ENCODE peak calls at places on chromosomes 12 and 14, in six cellular contexts. U is uterus, E is adrenal gland, B is NB4, T is tibial nerve, S is lower leg skin. G is an unnamed sample.

GRCh38 chr12:9406564-9407424 is 198.6 kb upstream of the PZP start:
- DNase-seq in U (no peak), E (no peak), B (no peak), T (no peak), S (no peak), G (no peak)

GRCh38 chr12:65339161-65339560 is 60.7 kb downstream of the MSRB3 start:
- DNase-seq in U (no peak), E (no peak), B (no peak), T (no peak), S (no peak), G (no peak)

GRCh38 chr14:93042968-93043940 is 72.5 kb downstream of the ITPK1 start:
- DNase-seq in U (no peak), E (peak; percentile 92), B (no peak), T (no peak), S (peak; percentile 90), G (peak; percentile 92)

GRCh38 chr14:21205678-21206581 is 50.1 kb upstream of the OR5AU1 start:
- DNase-seq in U (no peak), E (no peak), B (no peak), T (no peak), S (no peak), G (no peak)

GRCh38 chr14:61388173-61388975 is 67.0 kb downstream of the PRKCH start:
- DNase-seq in U (no peak), E (no peak), B (no peak), T (no peak), S (no peak), G (no peak)

GRCh38 chr14:99257122-99257672 is 14.8 kb downstream of the BCL11B start:
- DNase-seq in U (no peak), E (no peak), B (no peak), T (no peak), S (no peak), G (no peak)

GRCh38 chr14:50471838-50472465 is 60.4 kb downstream of the MAP4K5 start:
- DNase-seq in U (no peak), E (no peak), B (no peak), T (no peak), S (no peak), G (no peak)

GRCh38 chr12:47097276-47097896 is 17.6 kb upstream of the AMIGO2 start:
- DNase-seq in U (no peak), E (no peak), B (no peak), T (no peak), S (no peak), G (no peak)

GRCh38 chr14:20714593-20715250 is 26.2 kb downstream of the ANG start:
- DNase-seq in U (peak; percentile 33), E (peak; percentile 83), B (peak; percentile 38), T (peak; percentile 84), S (peak; percentile 96), G (peak; percentile 79)

GRCh38 chr12:15732341-15733061 is 56.7 kb downstream of the EPS8 start:
- DNase-seq in U (no peak), E (no peak), B (no peak), T (no peak), S (no peak), G (no peak)

GRCh38 chr12:78863482-78864427 is 819 bp upstream of the SYT1 start:
- DNase-seq in U (peak; percentile 66), E (peak; percentile 23), B (no peak), T (peak; percentile 15), S (peak; percentile 85), G (peak; percentile 38)

GRCh38 chr14:92724516-92725340 is 23.7 kb downstream of the LGMN start:
- DNase-seq in U (no peak), E (peak; percentile 32), B (peak; percentile 61), T (no peak), S (no peak), G (peak; percentile 38)

GRCh38 chr12:104286538-104287482 is 16.7 kb upstream of the EID3 start:
- DNase-seq in U (peak; percentile 93), E (peak; percentile 97), B (peak; percentile 100), T (peak; percentile 95), S (peak; percentile 99), G (peak; percentile 96)

GRCh38 chr12:104290320-104290719 is 13.2 kb upstream of the EID3 start:
- DNase-seq in U (no peak), E (no peak), B (no peak), T (no peak), S (no peak), G (no peak)

GRCh38 chr12:104285740-104286537 is 17.6 kb upstream of the EID3 start:
- DNase-seq in U (no peak), E (no peak), B (no peak), T (no peak), S (no peak), G (peak; percentile 57)

GRCh38 chr12:104290855-104291254 is 12.7 kb upstream of the EID3 start:
- DNase-seq in U (no peak), E (no peak), B (no peak), T (no peak), S (no peak), G (no peak)

DNA sequence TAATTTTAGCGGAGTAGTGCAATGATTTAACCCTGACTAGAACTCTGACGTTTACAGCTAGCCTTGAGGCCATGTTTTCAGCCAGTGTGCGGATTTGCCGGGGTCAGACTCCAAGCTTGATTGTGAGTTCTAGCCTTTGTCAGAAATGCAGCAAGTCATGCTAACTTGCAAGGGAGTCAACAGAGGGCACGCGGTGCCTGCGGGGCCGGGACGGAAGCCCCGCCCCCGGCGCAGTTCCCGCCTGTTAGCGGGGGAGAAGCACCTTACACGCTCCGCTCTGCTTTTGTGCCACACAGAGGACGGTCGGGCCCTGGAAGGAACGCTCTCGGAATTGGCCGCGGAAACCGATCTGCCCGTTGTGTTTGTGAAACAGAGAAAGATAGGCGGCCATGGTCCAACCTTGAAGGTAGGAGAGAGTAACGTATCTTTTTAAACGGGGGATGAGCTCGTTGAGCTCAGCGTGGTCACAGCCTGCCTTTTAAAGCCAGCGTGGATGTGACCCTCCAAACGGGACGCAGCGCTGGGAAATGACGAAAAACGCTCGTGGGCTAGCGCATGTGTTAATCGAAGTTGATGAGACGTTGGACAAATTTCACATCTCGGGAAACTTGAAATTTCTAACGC is 14.8 kb upstream of the EID3 start:
- DNase-seq in U (peak; percentile 81), E (peak; percentile 88), B (peak; percentile 99), T (peak; percentile 61), S (peak; percentile 95), G (peak; percentile 91)
- TF ChIP-seq POLR2A in U (peak; percentile 82), E (peak; percentile 78), B (peak; percentile 79), T (peak; percentile 79), S (no peak), G (peak; percentile 91)

DNA sequence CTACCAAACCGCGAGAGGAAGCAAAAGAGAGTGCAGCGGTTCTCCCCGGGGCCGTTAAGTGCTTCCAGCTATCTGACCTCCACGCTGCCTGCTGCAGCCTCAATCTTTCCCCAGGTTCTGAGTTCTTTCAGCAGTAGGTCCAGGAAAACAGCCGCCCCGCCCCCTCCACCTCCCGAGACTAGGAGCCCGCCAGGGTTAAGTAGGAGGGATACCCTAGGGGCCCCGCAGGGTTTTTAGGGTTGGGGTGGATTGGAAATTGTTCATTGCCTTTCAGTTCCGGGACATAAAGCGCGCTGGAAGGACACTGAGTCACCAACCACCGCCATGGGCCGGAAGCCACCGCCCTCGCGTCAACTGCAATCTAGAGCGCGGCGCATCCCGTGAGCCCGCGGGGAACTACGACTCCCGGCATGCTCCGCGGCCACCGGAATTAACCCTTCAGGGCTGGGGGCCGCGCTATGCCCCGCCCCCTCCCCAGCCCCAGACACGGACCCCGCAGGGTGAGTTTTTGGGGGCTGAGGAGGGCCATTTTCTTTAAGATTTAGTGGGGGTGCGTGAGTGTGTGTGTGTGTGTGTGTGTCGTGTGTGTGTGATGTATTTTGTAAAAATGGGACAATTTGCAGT is at the start of gene MYL6B:
- DNase-seq in U (peak; percentile 93), E (peak; percentile 96), B (peak; percentile 99), T (peak; percentile 89), S (peak; percentile 99), G (peak; percentile 96)
- TF ChIP-seq POLR2A in U (peak; percentile 24), E (no peak), B (peak; percentile 75), T (peak; percentile 62), S (no peak), G (peak; percentile 65)

GRCh38 chr12:104306376-104306775 is 2.8 kb downstream of the EID3 start:
- DNase-seq in U (no peak), E (no peak), B (no peak), T (no peak), S (no peak), G (no peak)
- TF ChIP-seq POLR2A in U (no peak), E (no peak), B (no peak), T (no peak), S (no peak), G (no peak)

GRCh38 chr12:52800259-52800917 is 4.5 kb upstream of the KRT3 start:
- DNase-seq in U (no peak), E (no peak), B (no peak), T (no peak), S (no peak), G (peak; percentile 21)

GRCh38 chr12:52802442-52802841 is 6.5 kb upstream of the KRT3 start:
- DNase-seq in U (no peak), E (no peak), B (no peak), T (no peak), S (no peak), G (no peak)

GRCh38 chr12:52799498-52800211 is 3.7 kb upstream of the KRT3 start:
- DNase-seq in U (no peak), E (no peak), B (no peak), T (no peak), S (no peak), G (no peak)

GRCh38 chr12:52804029-52804428 is 8.1 kb upstream of the KRT3 start:
- DNase-seq in U (no peak), E (no peak), B (no peak), T (no peak), S (no peak), G (no peak)

GRCh38 chr12:52801773-52802172 is 5.9 kb upstream of the KRT3 start:
- DNase-seq in U (no peak), E (no peak), B (no peak), T (no peak), S (no peak), G (no peak)
- TF ChIP-seq POLR2A in U (no peak), E (no peak), B (no peak), T (no peak), S (no peak), G (no peak)

G was measured in transverse colon.